ENCODE peak calls at places on chromosomes 5 and 9, in eight cellular contexts. P, R, D, A, Q, H, E and I are unnamed samples.

GRCh38 chr9:134381671-134382505 is 55.6 kb downstream of the RXRA start:
- DNase-seq in E (no peak), Q (no peak), H (peak), P (peak), A (no peak), D (no peak), R (no peak), I (no peak)

GRCh38 chr9:71895122-71895521 is 15.9 kb downstream of the ABHD17B start:
- DNase-seq in E (no peak), H (no peak), A (no peak), P (no peak), Q (no peak), R (no peak), D (no peak), I (no peak)

GRCh38 chr5:10747678-10748622 is 13.1 kb downstream of the DAP start:
- DNase-seq in A (no peak), R (no peak), Q (peak), E (no peak), D (no peak), H (no peak), P (no peak), I (no peak)

GRCh38 chr9:114027159-114027895 is 50.8 kb downstream of the AMBP start:
- DNase-seq in R (no peak), Q (no peak), P (no peak), A (no peak), H (no peak), D (peak), E (no peak), I (no peak)

GRCh38 chr9:89986190-89986589 is 381.4 kb downstream of the GADD45G start:
- DNase-seq in R (no peak), E (no peak), A (no peak), H (no peak), D (no peak), P (no peak), Q (no peak), I (no peak)

GRCh38 chr5:111697881-111698757 is 58.9 kb downstream of the NREP start:
- DNase-seq in P (peak), A (no peak), Q (no peak), E (no peak), H (no peak), D (no peak), R (no peak), I (no peak)

GRCh38 chr9:33818832-33819500 is 2.0 kb downstream of the UBE2R2 start:
- DNase-seq in R (no peak), P (peak), Q (no peak), H (no peak), D (no peak), E (peak), A (no peak), I (no peak)

GRCh38 chr5:172873513-172873912 is 39.5 kb downstream of the ERGIC1 start:
- DNase-seq in R (no peak), E (no peak), Q (no peak), H (no peak), A (no peak), P (no peak), D (no peak), I (no peak)

GRCh38 chr5:112419050-112419595 is at the start of gene EPB41L4A:
- DNase-seq in Q (no peak), H (peak), E (no peak), P (peak), D (peak), A (no peak), R (no peak), I (no peak)

GRCh38 chr5:179799644-179799973 is 5.8 kb downstream of the LTC4S start:
- DNase-seq in A (no peak), D (no peak), P (no peak), R (no peak), Q (no peak), E (no peak), H (no peak), I (no peak)

GRCh38 chr5:175820230-175820629 is 51.1 kb upstream of the CPLX2 start:
- DNase-seq in D (no peak), H (no peak), P (no peak), Q (no peak), E (no peak), A (no peak), R (no peak), I (no peak)

GRCh38 chr9:74285075-74285474 is 212.1 kb upstream of the RORB start:
- DNase-seq in D (no peak), A (no peak), P (no peak), H (no peak), Q (no peak), R (no peak), E (no peak), I (no peak)

GRCh38 chr5:112703866-112704820 is 33.5 kb upstream of the APC start:
- DNase-seq in D (no peak), P (no peak), Q (no peak), A (no peak), R (no peak), H (peak), E (no peak), I (no peak)

GRCh38 chr5:95838001-95838520 is 15.5 kb upstream of the GLRX start:
- DNase-seq in D (no peak), A (no peak), P (no peak), Q (no peak), R (no peak), H (no peak), E (peak), I (no peak)

GRCh38 chr9:122396622-122397148 is 25.9 kb downstream of the PTGS1 start:
- DNase-seq in E (no peak), H (no peak), Q (no peak), A (no peak), P (peak), R (no peak), D (no peak), I (no peak)

GRCh38 chr5:178827636-178828035 is 32.1 kb upstream of the ZNF354B start:
- DNase-seq in E (no peak), D (no peak), H (no peak), A (no peak), Q (no peak), R (no peak), P (no peak), I (no peak)

GRCh38 chr5:14753947-14754346 is 89.4 kb downstream of the OTULIN start:
- DNase-seq in D (no peak), R (no peak), H (no peak), P (no peak), A (no peak), Q (no peak), E (no peak), I (no peak)

GRCh38 chr9:137647096-137647709 is 28.4 kb downstream of the EHMT1 start:
- DNase-seq in H (peak), Q (no peak), R (no peak), P (no peak), D (no peak), A (no peak), E (no peak), I (no peak)

GRCh38 chr9:137969685-137970084 is 92.1 kb downstream of the CACNA1B start:
- DNase-seq in H (no peak), R (no peak), P (no peak), A (no peak), Q (no peak), E (no peak), D (no peak), I (no peak)

GRCh38 chr5:137630216-137630971 is 105.5 kb downstream of the KLHL3 start:
- DNase-seq in P (no peak), H (no peak), Q (no peak), E (no peak), D (no peak), A (no peak), R (no peak), I (no peak)

GRCh38 chr9:90872835-90873294 is 71.2 kb downstream of the SYK start:
- DNase-seq in A (no peak), H (no peak), E (no peak), R (no peak), Q (no peak), P (no peak), D (no peak), I (no peak)

GRCh38 chr5:143194206-143194605 is 209.3 kb downstream of the NR3C1 start:
- DNase-seq in D (no peak), Q (no peak), H (no peak), P (no peak), A (no peak), E (no peak), R (no peak), I (no peak)

GRCh38 chr5:81435023-81435422 is 41.1 kb upstream of the ACOT12 start:
- DNase-seq in H (no peak), P (no peak), Q (no peak), D (no peak), A (no peak), E (no peak), R (no peak), I (no peak)

GRCh38 chr9:81814794-81815464 is 113.3 kb upstream of the SPATA31D4 start:
- DNase-seq in A (no peak), E (no peak), Q (no peak), R (no peak), P (peak), D (no peak), H (no peak), I (no peak)